ENCODE peak calls at places on chromosome 21, in nine cellular contexts. H is CD8-positive, alpha-beta T cell; D is bronchial epithelial cell; O is Peyer's patch; U is kidney epithelial cell; M is AG04450; T is GM23338; X is heart right ventricle; S is HFF-Myc. J is an unnamed sample.
A peak's percentile ranks its signal among the peaks of the same experiment; 100 is the strongest.

GRCh38 chr21:22235866-22236590 is 1237.8 kb downstream of the NCAM2 start:
- DNase-seq in H (no peak), D (no peak), O (no peak), U (no peak), M (no peak), T (no peak), X (no peak), S (no peak), J (no peak)

GRCh38 chr21:33051925-33052324 is 18.0 kb upstream of the OLIG1 start:
- DNase-seq in H (no peak), D (no peak), O (no peak), U (no peak), M (no peak), T (no peak), X (no peak), S (no peak), J (no peak)

GRCh38 chr21:9737871-9738520 is 783.4 kb upstream of the TPTE start:
- DNase-seq in H (no peak), D (no peak), O (no peak), U (no peak), M (no peak), T (no peak), X (no peak), S (no peak), J (no peak)

GRCh38 chr21:32207096-32207716 is 71.6 kb downstream of the MIS18A start:
- DNase-seq in H (no peak), D (no peak), O (no peak), U (no peak), M (no peak), T (no peak), X (no peak), S (no peak), J (no peak)

GRCh38 chr21:18384771-18385170 is 18.8 kb downstream of the TMPRSS15 start:
- DNase-seq in H (no peak), D (peak; percentile 3), O (no peak), U (no peak), M (no peak), T (peak; percentile 76), X (no peak), S (no peak), J (no peak)

GRCh38 chr21:17613242-17613676 is 558 bp upstream of the BTG3 start:
- DNase-seq in H (no peak), D (no peak), O (peak; percentile 58), U (no peak), M (no peak), T (no peak), X (peak; percentile 23), S (no peak), J (no peak)

GRCh38 chr21:26966978-26967913 is at the start of gene ADAMTS5:
- DNase-seq in H (no peak), D (peak; percentile 47), O (peak; percentile 49), U (peak; percentile 69), M (no peak), T (peak; percentile 74), X (peak; percentile 55), S (no peak), J (peak; percentile 43)

GRCh38 chr21:28230559-28230958 is 762.1 kb downstream of the LTN1 start:
- DNase-seq in H (no peak), D (peak; percentile 63), O (no peak), U (no peak), M (no peak), T (no peak), X (no peak), S (no peak), J (no peak)

GRCh38 chr21:38984982-38985422 is 179.3 kb downstream of the ETS2 start:
- DNase-seq in H (no peak), D (no peak), O (no peak), U (no peak), M (no peak), T (no peak), X (no peak), S (peak; percentile 92), J (peak; percentile 91)

GRCh38 chr21:14866859-14867560 is 197.8 kb downstream of the NRIP1 start:
- DNase-seq in H (no peak), D (peak; percentile 84), O (no peak), U (no peak), M (no peak), T (no peak), X (no peak), S (no peak), J (no peak)

GRCh38 chr21:43270800-43271261 is 102.0 kb downstream of the CRYAA start:
- DNase-seq in H (no peak), D (no peak), O (no peak), U (no peak), M (no peak), T (no peak), X (no peak), S (no peak), J (no peak)

DNA sequence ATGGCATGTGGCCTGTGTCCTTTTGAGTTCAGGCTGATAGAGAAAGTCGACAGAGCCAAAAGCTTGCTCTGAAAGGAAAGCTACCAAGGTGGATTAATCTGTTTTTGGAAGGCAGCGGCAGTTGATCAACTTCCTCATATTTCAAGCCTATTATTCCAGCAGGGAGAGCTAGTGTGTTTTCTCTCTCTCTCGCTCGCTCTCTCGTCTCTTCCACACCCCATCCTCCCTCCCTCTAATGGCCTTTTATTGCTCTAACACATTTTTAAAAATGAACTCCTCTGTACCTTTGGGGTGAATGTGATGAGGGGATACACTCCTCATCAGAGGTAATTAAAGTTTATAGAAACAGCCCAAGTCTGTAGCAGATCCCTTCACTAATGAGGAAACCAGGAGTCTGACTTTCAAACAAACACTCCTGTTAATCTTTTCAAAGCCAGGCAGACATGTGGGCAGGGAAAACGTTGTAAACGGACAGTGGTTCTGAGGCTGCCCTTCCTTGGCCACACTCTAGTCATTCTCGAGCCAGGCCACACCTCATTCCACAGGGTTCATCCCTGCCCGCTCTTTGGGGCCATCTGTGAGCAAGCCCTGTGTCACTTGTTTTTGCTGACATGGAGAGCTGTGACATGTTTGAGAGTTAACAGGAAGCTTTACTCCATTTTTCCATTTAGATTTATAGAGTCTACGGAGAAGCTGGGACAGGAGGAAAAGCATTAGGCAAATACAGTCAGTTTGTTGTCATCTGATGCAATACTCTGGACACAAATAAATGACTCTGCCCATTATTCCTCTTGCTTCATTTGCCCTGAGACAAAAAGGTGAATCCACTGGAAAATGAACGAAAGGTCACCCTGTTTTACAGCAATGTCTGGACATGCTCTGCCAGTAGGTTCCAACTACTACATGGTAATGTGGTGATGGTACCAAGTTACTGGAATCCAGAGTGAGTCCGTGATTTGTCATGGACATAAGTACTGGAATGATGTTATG is 126.7 kb downstream of the CLIC6 start:
- DNase-seq in H (no peak), D (peak; percentile 95), O (peak; percentile 82), U (no peak), M (no peak), T (no peak), X (no peak), S (no peak), J (peak; percentile 71)
- TF ChIP-seq CTCF in H (no peak), D (peak; percentile 45), O (peak; percentile 46), U (no peak), M (no peak), T (no peak), X (peak; percentile 18), S (no peak), J (peak; percentile 9)

DNA sequence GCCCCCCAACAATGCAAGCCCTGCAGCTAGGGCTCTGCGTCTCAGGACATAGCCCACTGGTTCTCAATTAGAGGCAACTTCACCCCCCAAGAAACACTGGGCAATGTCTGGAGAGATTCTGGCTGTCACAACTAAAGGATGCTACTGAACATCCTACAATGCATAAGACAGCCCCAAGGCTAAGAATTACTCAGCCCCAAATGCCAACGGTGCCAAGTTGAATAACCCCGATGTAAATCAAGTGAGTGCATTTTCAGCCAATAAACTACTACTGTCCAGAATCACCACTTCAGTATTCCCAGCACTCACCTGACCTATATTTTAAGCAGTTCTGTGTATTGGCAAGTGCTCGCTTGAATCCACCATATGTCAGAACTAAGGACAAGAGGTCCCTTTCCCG is 6.9 kb downstream of the RIPK4 start:
- DNase-seq in H (no peak), D (no peak), O (no peak), U (no peak), M (no peak), T (no peak), X (no peak), S (no peak), J (no peak)
- H3K4me3 ChIP-seq in H (no peak overlapping the region), D (no peak overlapping the region), O (no peak overlapping the region), U (no peak overlapping the region), M (no peak overlapping the region), T (no peak overlapping the region), X (no peak overlapping the region), S (no peak overlapping the region), J (no peak overlapping the region)

DNA sequence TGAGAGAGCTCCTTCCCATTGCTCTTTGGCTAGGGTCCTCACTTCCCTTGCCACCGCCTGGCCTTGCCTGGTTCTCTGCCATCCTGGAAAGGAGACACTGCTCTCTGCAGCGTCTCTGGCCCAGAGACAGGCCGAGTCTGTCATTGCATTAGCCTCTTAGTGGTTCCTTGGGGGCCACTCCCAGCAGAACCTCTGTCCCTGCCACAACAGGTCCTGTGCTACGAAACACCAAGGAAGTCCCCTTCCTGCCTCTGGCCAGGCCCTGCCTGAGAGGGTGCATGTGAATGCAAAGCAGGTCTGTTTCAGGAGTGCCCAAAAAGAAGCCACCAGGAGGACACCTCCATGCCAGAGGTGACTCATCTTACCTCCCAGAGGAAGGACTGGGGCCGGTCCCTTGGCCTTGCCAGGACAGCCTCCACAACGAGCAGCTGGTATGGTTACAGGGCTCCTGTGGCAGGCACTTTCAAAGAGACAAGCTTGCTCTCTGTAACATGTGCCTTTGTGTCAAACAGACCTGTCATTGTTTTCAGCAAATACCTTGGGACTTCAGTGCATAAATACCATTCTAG is 59.6 kb downstream of the VPS26C start:
- DNase-seq in H (no peak), D (peak; percentile 40), O (no peak), U (no peak), M (no peak), T (no peak), X (no peak), S (no peak), J (no peak)
- TF ChIP-seq CTCF in H (no peak), D (no peak), O (no peak), U (no peak), M (no peak), T (no peak), X (no peak), S (no peak), J (no peak)

DNA sequence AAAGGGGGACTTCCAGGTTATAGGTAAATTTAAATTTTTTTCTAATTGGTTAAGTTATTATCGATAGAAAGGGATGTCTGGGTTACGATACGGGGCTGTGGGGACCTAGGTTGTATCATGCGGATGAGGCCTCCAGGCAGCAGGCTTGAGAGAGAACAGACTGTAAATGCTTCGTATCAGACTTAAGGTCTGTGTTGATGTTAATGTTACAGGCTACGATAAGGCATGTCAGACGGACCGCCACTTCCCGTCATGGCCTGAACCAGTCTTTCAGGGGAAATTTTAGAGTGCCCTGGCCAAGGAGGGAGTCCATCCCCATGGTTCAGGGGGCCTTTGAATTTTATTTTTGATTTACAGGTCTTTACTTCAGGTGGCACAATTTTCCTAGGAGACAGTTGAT is 16.7 kb downstream of the ABCG1 start:
- DNase-seq in H (no peak), D (no peak), O (no peak), U (no peak), M (no peak), T (no peak), X (no peak), S (no peak), J (no peak)
- H3K4me3 ChIP-seq in H (no peak overlapping the region), D (no peak overlapping the region), O (peak overlapping the region; percentile 49), U (no peak overlapping the region), M (no peak overlapping the region), T (peak overlapping the region; percentile 65), X (peak overlapping the region; percentile 54), S (no peak overlapping the region), J (no peak overlapping the region)